ENCODE peak calls at places on chromosomes 6 and 20, in four cellular contexts. One of them, this sample, is unnamed.

GRCh38 chr6:150622941-150623874 is 23.5 kb downstream of the PLEKHG1 start:
- DNase-seq in substantia nigra: no peak
- DNase-seq in stimulated activated CD8-positive, alpha-beta memory T cell treated with anti-CD3 and anti-CD28 coated beads, Interleukin-7, amount 100 ng/mL, for 4 hours: no peak
- DNase-seq in DMS153: peak
- DNase-seq in this sample: no peak

GRCh38 chr20:15375836-15376235 is 1038.4 kb upstream of the FLRT3 start:
- DNase-seq in substantia nigra: no peak
- DNase-seq in stimulated activated CD8-positive, alpha-beta memory T cell treated with anti-CD3 and anti-CD28 coated beads, Interleukin-7, amount 100 ng/mL, for 4 hours: no peak
- DNase-seq in DMS153: no peak
- DNase-seq in this sample: no peak

GRCh38 chr6:39366875-39367618 is 44.5 kb upstream of the KCNK16 start:
- DNase-seq in substantia nigra: peak
- DNase-seq in stimulated activated CD8-positive, alpha-beta memory T cell treated with anti-CD3 and anti-CD28 coated beads, Interleukin-7, amount 100 ng/mL, for 4 hours: no peak
- DNase-seq in DMS153: no peak
- DNase-seq in this sample: no peak

GRCh38 chr20:33963756-33964155 is 30.0 kb upstream of the RALY start:
- DNase-seq in substantia nigra: no peak
- DNase-seq in stimulated activated CD8-positive, alpha-beta memory T cell treated with anti-CD3 and anti-CD28 coated beads, Interleukin-7, amount 100 ng/mL, for 4 hours: no peak
- DNase-seq in DMS153: no peak
- DNase-seq in this sample: no peak

GRCh38 chr6:74357329-74357728 is 661.3 kb downstream of the CD109 start:
- DNase-seq in substantia nigra: no peak
- DNase-seq in stimulated activated CD8-positive, alpha-beta memory T cell treated with anti-CD3 and anti-CD28 coated beads, Interleukin-7, amount 100 ng/mL, for 4 hours: no peak
- DNase-seq in DMS153: no peak
- DNase-seq in this sample: no peak

GRCh38 chr6:14877758-14878157 is 368.1 kb upstream of the JARID2 start:
- DNase-seq in substantia nigra: no peak
- DNase-seq in stimulated activated CD8-positive, alpha-beta memory T cell treated with anti-CD3 and anti-CD28 coated beads, Interleukin-7, amount 100 ng/mL, for 4 hours: no peak
- DNase-seq in DMS153: no peak
- DNase-seq in this sample: no peak

GRCh38 chr20:19257201-19257600 is 44.8 kb downstream of the SLC24A3 start:
- DNase-seq in substantia nigra: no peak
- DNase-seq in stimulated activated CD8-positive, alpha-beta memory T cell treated with anti-CD3 and anti-CD28 coated beads, Interleukin-7, amount 100 ng/mL, for 4 hours: no peak
- DNase-seq in DMS153: no peak
- DNase-seq in this sample: no peak

GRCh38 chr6:116461563-116462507 is 660 bp downstream of the CALHM6 start:
- DNase-seq in substantia nigra: no peak
- DNase-seq in stimulated activated CD8-positive, alpha-beta memory T cell treated with anti-CD3 and anti-CD28 coated beads, Interleukin-7, amount 100 ng/mL, for 4 hours: peak
- DNase-seq in DMS153: peak
- DNase-seq in this sample: peak

GRCh38 chr6:42450314-42451145 is 1.2 kb downstream of the TRERF1 start:
- DNase-seq in substantia nigra: peak
- DNase-seq in stimulated activated CD8-positive, alpha-beta memory T cell treated with anti-CD3 and anti-CD28 coated beads, Interleukin-7, amount 100 ng/mL, for 4 hours: no peak
- DNase-seq in DMS153: no peak
- DNase-seq in this sample: peak

GRCh38 chr6:115873901-115874300 is 186.8 kb downstream of the FRK start:
- DNase-seq in substantia nigra: no peak
- DNase-seq in stimulated activated CD8-positive, alpha-beta memory T cell treated with anti-CD3 and anti-CD28 coated beads, Interleukin-7, amount 100 ng/mL, for 4 hours: no peak
- DNase-seq in DMS153: no peak
- DNase-seq in this sample: no peak

GRCh38 chr20:38674178-38675133 is 49.8 kb upstream of the SLC32A1 start:
- DNase-seq in substantia nigra: peak
- DNase-seq in stimulated activated CD8-positive, alpha-beta memory T cell treated with anti-CD3 and anti-CD28 coated beads, Interleukin-7, amount 100 ng/mL, for 4 hours: peak
- DNase-seq in DMS153: peak
- DNase-seq in this sample: no peak

GRCh38 chr6:135179920-135180457 is 1.1 kb upstream of the MYB start:
- DNase-seq in substantia nigra: no peak
- DNase-seq in stimulated activated CD8-positive, alpha-beta memory T cell treated with anti-CD3 and anti-CD28 coated beads, Interleukin-7, amount 100 ng/mL, for 4 hours: peak
- DNase-seq in DMS153: no peak
- DNase-seq in this sample: no peak

GRCh38 chr6:149852180-149852579 is 12.0 kb downstream of the LRP11 start:
- DNase-seq in substantia nigra: no peak
- DNase-seq in stimulated activated CD8-positive, alpha-beta memory T cell treated with anti-CD3 and anti-CD28 coated beads, Interleukin-7, amount 100 ng/mL, for 4 hours: no peak
- DNase-seq in DMS153: peak
- DNase-seq in this sample: peak

GRCh38 chr6:123393333-123393732 is 243.4 kb downstream of the TRDN start:
- DNase-seq in substantia nigra: no peak
- DNase-seq in stimulated activated CD8-positive, alpha-beta memory T cell treated with anti-CD3 and anti-CD28 coated beads, Interleukin-7, amount 100 ng/mL, for 4 hours: no peak
- DNase-seq in DMS153: peak
- DNase-seq in this sample: no peak

GRCh38 chr20:21339499-21339898 is 36.4 kb downstream of the XRN2 start:
- DNase-seq in substantia nigra: no peak
- DNase-seq in stimulated activated CD8-positive, alpha-beta memory T cell treated with anti-CD3 and anti-CD28 coated beads, Interleukin-7, amount 100 ng/mL, for 4 hours: no peak
- DNase-seq in DMS153: no peak
- DNase-seq in this sample: no peak

This sample was measured in upper lobe of left lung.